ENCODE peak calls at places on chromosomes 7 and 10, in six cellular contexts. V is testis; M is hypothalamus; N is activated CD8-positive, alpha-beta memory T cell treated with anti-CD3 and anti-CD28 coated beads for 48 hours; A is astrocyte of the spinal cord; F is EH. I is an unnamed sample.

GRCh38 chr7:41122256-41122987 is 580.5 kb downstream of the INHBA start:
- DNase-seq in V (no peak), M (no peak), N (no peak), A (no peak), F (peak), I (no peak)

GRCh38 chr7:114548081-114548480 is 133.5 kb downstream of the FOXP2 start:
- DNase-seq in V (no peak), M (no peak), N (no peak), A (no peak), F (no peak), I (no peak)

GRCh38 chr7:74214816-74215630 is 5.2 kb downstream of the LAT2 start:
- DNase-seq in V (no peak), M (no peak), N (no peak), A (no peak), F (no peak), I (no peak)

GRCh38 chr10:30459283-30459682 is 25.3 kb downstream of the MAP3K8 start:
- DNase-seq in V (peak), M (no peak), N (no peak), A (peak), F (no peak), I (no peak)

GRCh38 chr10:2891073-2891769 is 176.1 kb upstream of the PFKP start:
- DNase-seq in V (no peak), M (no peak), N (no peak), A (no peak), F (no peak), I (no peak)

GRCh38 chr10:28559661-28560060 is 26.7 kb downstream of the WAC start:
- DNase-seq in V (no peak), M (no peak), N (no peak), A (no peak), F (peak), I (no peak)

GRCh38 chr7:93060865-93061264 is 56.9 kb downstream of the SAMD9 start:
- DNase-seq in V (no peak), M (no peak), N (no peak), A (no peak), F (no peak), I (no peak)

GRCh38 chr10:76576276-76576962 is 1061.2 kb downstream of the KCNMA1 start:
- DNase-seq in V (no peak), M (no peak), N (no peak), A (peak), F (peak), I (peak)

GRCh38 chr7:151920533-151920932 is 35.7 kb upstream of the GALNTL5 start:
- DNase-seq in V (no peak), M (no peak), N (no peak), A (no peak), F (no peak), I (no peak)

GRCh38 chr7:4103352-4104091 is 578.6 kb upstream of the FOXK1 start:
- DNase-seq in V (no peak), M (no peak), N (no peak), A (peak), F (no peak), I (no peak)

GRCh38 chr10:43689618-43689954 is 40.9 kb upstream of the ZNF32 start:
- DNase-seq in V (peak), M (no peak), N (no peak), A (no peak), F (no peak), I (peak)

GRCh38 chr10:72084094-72084459 is 4.3 kb downstream of the SPOCK2 start:
- DNase-seq in V (no peak), M (no peak), N (no peak), A (no peak), F (no peak), I (no peak)

GRCh38 chr10:103845983-103846382 is 9.4 kb downstream of the SH3PXD2A start:
- DNase-seq in V (no peak), M (no peak), N (no peak), A (no peak), F (no peak), I (no peak)

GRCh38 chr10:4024846-4025245 is 239.8 kb upstream of the KLF6 start:
- DNase-seq in V (no peak), M (no peak), N (no peak), A (no peak), F (peak), I (no peak)

I was measured in breast epithelium.